ENCODE peak calls at places on chromosome 11, in five cellular contexts. G, Q, V, U and Z are unnamed samples.
A peak's percentile ranks its signal among the peaks of the same experiment; 100 is the strongest.

GRCh38 chr11:120224386-120224785 is 13.6 kb downstream of the OAF start:
- DNase-seq in G (no peak), Q (no peak), V (no peak), U (no peak), Z (no peak)

GRCh38 chr11:21110378-21110777 is 441.0 kb downstream of the NELL1 start:
- DNase-seq in G (no peak), Q (no peak), V (no peak), U (no peak), Z (no peak)

GRCh38 chr11:124877631-124878496 is 12.6 kb downstream of the ROBO3 start:
- DNase-seq in G (no peak), Q (no peak), V (no peak), U (no peak), Z (no peak)

GRCh38 chr11:74846770-74847169 is 98.1 kb downstream of the RNF169 start:
- DNase-seq in G (no peak), Q (no peak), V (no peak), U (no peak), Z (no peak)

GRCh38 chr11:33689089-33689488 is 11.5 kb downstream of the C11orf91 start:
- DNase-seq in G (no peak), Q (no peak), V (no peak), U (no peak), Z (no peak)

GRCh38 chr11:106552694-106553203 is 465.5 kb downstream of the GUCY1A2 start:
- DNase-seq in G (no peak), Q (no peak), V (no peak), U (peak; percentile 2), Z (no peak)

GRCh38 chr11:133134561-133135173 is 397.6 kb downstream of the OPCML start:
- DNase-seq in G (peak; percentile 50), Q (peak; percentile 8), V (peak; percentile 83), U (peak; percentile 39), Z (peak; percentile 16)

GRCh38 chr11:57597971-57598830 is 716 bp downstream of the SERPING1 start:
- DNase-seq in G (peak; percentile 34), Q (no peak), V (peak; percentile 87), U (peak; percentile 15), Z (no peak)

GRCh38 chr11:7564803-7565202 is 51.0 kb downstream of the PPFIBP2 start:
- DNase-seq in G (no peak), Q (no peak), V (no peak), U (no peak), Z (no peak)

GRCh38 chr11:75317446-75318122 is 33.9 kb downstream of the ARRB1 start:
- DNase-seq in G (no peak), Q (no peak), V (no peak), U (no peak), Z (no peak)

GRCh38 chr11:123430736-123431356 is 777 bp downstream of the GRAMD1B start:
- DNase-seq in G (no peak), Q (peak; percentile 49), V (peak; percentile 76), U (no peak), Z (no peak)

GRCh38 chr11:8709002-8709672 is 26.5 kb downstream of the RPL27A start:
- DNase-seq in G (no peak), Q (no peak), V (no peak), U (no peak), Z (no peak)

GRCh38 chr11:111631034-111631665 is 28.9 kb downstream of the SIK2 start:
- DNase-seq in G (no peak), Q (no peak), V (no peak), U (peak; percentile 64), Z (no peak)

GRCh38 chr11:122981388-122982264 is at the start of gene BSX:
- DNase-seq in G (peak; percentile 75), Q (no peak), V (peak; percentile 91), U (peak; percentile 4), Z (no peak)

GRCh38 chr11:16204261-16204660 is 152.1 kb downstream of the SOX6 start:
- DNase-seq in G (no peak), Q (no peak), V (no peak), U (peak; percentile 39), Z (no peak)

GRCh38 chr11:19992162-19992561 is 168.1 kb downstream of the DBX1 start:
- DNase-seq in G (no peak), Q (no peak), V (no peak), U (no peak), Z (no peak)

GRCh38 chr11:73654482-73655021 is 8.2 kb downstream of the PLEKHB1 start:
- DNase-seq in G (no peak), Q (no peak), V (no peak), U (peak; percentile 78), Z (no peak)

GRCh38 chr11:27710536-27710935 is 10.3 kb upstream of the BDNF start:
- DNase-seq in G (no peak), Q (no peak), V (no peak), U (no peak), Z (no peak)

GRCh38 chr11:97389270-97389669 is 999.5 kb downstream of the JRKL start:
- DNase-seq in G (no peak), Q (no peak), V (no peak), U (no peak), Z (no peak)

GRCh38 chr11:101030015-101030414 is 99.6 kb downstream of the PGR start:
- DNase-seq in G (no peak), Q (no peak), V (no peak), U (no peak), Z (no peak)

GRCh38 chr11:101034076-101034475 is 95.5 kb downstream of the PGR start:
- DNase-seq in G (no peak), Q (no peak), V (no peak), U (no peak), Z (no peak)

GRCh38 chr11:101031713-101032112 is 97.9 kb downstream of the PGR start:
- DNase-seq in G (no peak), Q (no peak), V (no peak), U (no peak), Z (no peak)

GRCh38 chr11:101035872-101036271 is 93.7 kb downstream of the PGR start:
- DNase-seq in G (no peak), Q (no peak), V (no peak), U (no peak), Z (no peak)

DNA sequence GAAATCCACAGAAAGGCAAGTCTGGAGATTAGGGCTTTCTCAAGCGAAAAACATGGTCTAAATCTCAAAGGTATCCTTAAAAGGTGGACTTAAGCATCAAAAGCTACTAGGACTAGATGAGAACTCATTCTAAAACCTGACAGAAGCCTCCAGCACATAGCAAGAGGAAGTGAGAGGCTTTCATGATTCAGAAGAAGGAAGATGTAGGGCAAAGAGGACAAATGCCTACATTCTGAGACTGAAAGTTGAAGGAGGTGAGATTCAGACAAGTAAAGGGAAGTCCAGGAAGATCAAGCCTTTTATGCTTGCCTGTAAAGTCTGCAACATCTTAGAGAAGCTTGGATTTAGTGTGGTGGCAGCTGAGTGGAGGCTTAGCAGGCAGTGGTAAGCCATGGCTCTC is 98.9 kb downstream of the PGR start:
- DNase-seq in G (no peak), Q (no peak), V (no peak), U (no peak), Z (no peak)
- TF ChIP-seq POLR2A in G (no peak), Q (no peak), V (no peak), U (no peak), Z (no peak)

DNA sequence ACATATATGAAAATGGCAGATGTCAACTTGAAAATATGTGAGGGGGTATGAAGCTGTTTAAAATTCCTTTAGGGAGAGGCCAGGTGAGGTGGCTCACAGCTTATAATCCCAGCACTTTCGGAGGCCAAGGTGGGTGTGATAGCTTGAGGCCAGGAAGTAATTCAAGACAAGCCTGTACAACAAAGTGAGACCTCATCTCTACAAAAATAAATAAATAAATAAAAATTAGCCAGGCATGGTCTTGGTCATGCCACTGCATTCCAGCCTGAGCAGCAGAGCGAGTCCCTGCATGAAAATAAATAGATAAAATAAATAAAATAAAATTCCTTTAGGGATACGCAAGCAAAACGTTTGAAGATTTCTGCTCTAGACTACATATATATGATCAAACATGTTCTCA is 38.1 kb upstream of the FAM181B start:
- DNase-seq in G (no peak), Q (no peak), V (no peak), U (no peak), Z (no peak)
- TF ChIP-seq HDAC2 in G (no peak), Q (no peak), V (no peak), U (no peak), Z (no peak)

GRCh38 chr11:64778473-64779298 is at the start of gene SF1:
- DNase-seq in G (peak; percentile 98), Q (peak; percentile 99), V (peak; percentile 97), U (peak; percentile 100), Z (peak; percentile 100)

GRCh38 chr11:64778223-64778472 is 194 bp downstream of the SF1 start:
- DNase-seq in G (peak; percentile 48), Q (no peak), V (no peak), U (no peak), Z (no peak)

GRCh38 chr11:64776425-64776824 is 1.9 kb downstream of the SF1 start:
- DNase-seq in G (no peak), Q (no peak), V (no peak), U (no peak), Z (no peak)

GRCh38 chr11:64776875-64777274 is 1.5 kb downstream of the SF1 start:
- DNase-seq in G (no peak), Q (no peak), V (no peak), U (no peak), Z (no peak)

DNA sequence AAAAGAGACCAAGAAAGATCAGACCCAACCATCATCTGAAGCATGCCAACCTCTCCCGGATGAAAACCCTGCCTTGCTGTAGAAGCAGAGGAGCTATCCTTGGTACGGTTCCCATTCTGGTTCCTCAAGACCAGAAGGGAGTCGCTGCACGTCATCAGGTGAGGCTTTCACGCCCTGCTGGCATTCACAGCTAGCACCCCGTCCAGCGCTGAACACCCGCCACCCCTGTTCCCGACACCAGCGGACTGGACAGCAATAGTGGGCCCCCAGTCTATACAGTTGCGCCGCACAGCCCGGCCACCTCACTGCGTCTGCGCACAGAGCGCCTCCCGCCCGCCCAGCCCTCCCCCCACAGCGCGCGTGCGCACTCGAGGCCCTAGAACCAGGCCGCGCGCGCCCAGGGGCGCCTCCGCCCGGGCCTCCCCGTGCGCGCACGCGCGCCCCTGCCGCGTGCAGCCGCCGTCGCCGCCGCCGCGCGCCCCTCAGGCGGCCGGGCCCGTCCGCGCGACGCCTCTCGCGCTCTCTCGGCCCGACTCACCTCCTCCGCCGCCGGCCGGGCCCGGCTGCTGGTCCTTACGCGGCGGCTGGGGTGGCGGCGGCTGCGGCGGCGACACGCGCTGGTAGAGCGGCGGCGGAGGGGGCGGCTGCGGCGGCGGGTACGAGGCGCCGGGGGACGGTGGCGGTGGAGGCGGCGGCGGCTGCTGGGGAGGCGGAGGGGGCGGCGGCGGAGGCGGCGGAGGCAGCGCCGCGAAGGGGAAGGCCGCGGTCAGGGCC is 706 bp downstream of the SF1 start:
- DNase-seq in G (peak; percentile 97), Q (peak; percentile 94), V (peak; percentile 80), U (peak; percentile 58), Z (no peak)
- TF ChIP-seq POLR2A in G (peak; percentile 55), Q (peak; percentile 24), V (peak; percentile 43), U (peak; percentile 41), Z (peak; percentile 79)

GRCh38 chr11:30926130-30926529 is 340.0 kb upstream of the MPPED2 start:
- DNase-seq in G (no peak), Q (no peak), V (no peak), U (no peak), Z (no peak)
- TF ChIP-seq HDAC2 in G (no peak), Q (no peak), V (no peak), U (no peak), Z (no peak)

GRCh38 chr11:46499821-46500220 is 94.0 kb downstream of the AMBRA1 start:
- DNase-seq in G (no peak), Q (no peak), V (no peak), U (no peak), Z (no peak)
- TF ChIP-seq POLR2A in G (no peak), Q (no peak), V (no peak), U (no peak), Z (no peak)